ENCODE peak calls at places on chromosomes 5 and 9, in five cellular contexts. J is hepatocyte; T is stromal cell of bone marrow; F is activated naive CD4-positive, alpha-beta T cell treated with anti-CD3 and anti-CD28 coated beads, Interleukin-2, amount 50 U/mL, for 72 hours; B is EL. U is an unnamed sample.

GRCh38 chr9:135152608-135153337 is 65.3 kb downstream of the OLFM1 start:
- DNase-seq in J (peak), T (no peak), F (no peak), B (no peak), U (no peak)

GRCh38 chr5:172820046-172820767 is 13.8 kb upstream of the ERGIC1 start:
- DNase-seq in J (no peak), T (no peak), F (no peak), B (no peak), U (peak)

GRCh38 chr9:112446518-112446917 is 40.1 kb upstream of the KIAA1958 start:
- DNase-seq in J (no peak), T (no peak), F (no peak), B (no peak), U (no peak)

GRCh38 chr5:172541119-172541763 is 86.9 kb upstream of the SH3PXD2B start:
- DNase-seq in J (no peak), T (no peak), F (no peak), B (no peak), U (no peak)

GRCh38 chr9:89775641-89776040 is 170.8 kb downstream of the GADD45G start:
- DNase-seq in J (no peak), T (no peak), F (no peak), B (no peak), U (no peak)

GRCh38 chr9:1759009-1759408 is 256.1 kb upstream of the SMARCA2 start:
- DNase-seq in J (no peak), T (no peak), F (no peak), B (no peak), U (no peak)

GRCh38 chr9:33168941-33169544 is 1.9 kb upstream of the B4GALT1 start:
- DNase-seq in J (no peak), T (no peak), F (no peak), B (no peak), U (no peak)

GRCh38 chr9:75229605-75230332 is 141.5 kb downstream of the OSTF1 start:
- DNase-seq in J (peak), T (no peak), F (no peak), B (no peak), U (peak)

GRCh38 chr5:387491-388265 is 55.3 kb upstream of the EXOC3 start:
- DNase-seq in J (no peak), T (no peak), F (no peak), B (no peak), U (no peak)

GRCh38 chr9:133579231-133579560 is 30.0 kb downstream of the FAM163B start:
- DNase-seq in J (no peak), T (no peak), F (no peak), B (no peak), U (no peak)

GRCh38 chr5:133957591-133957990 is 10.8 kb downstream of the C5orf15 start:
- DNase-seq in J (no peak), T (no peak), F (no peak), B (no peak), U (no peak)

GRCh38 chr5:181168595-181169118 is 21.3 kb downstream of the OR2V2 start:
- DNase-seq in J (no peak), T (no peak), F (no peak), B (no peak), U (no peak)

GRCh38 chr9:109256381-109256780 is 64.5 kb downstream of the EPB41L4B start:
- DNase-seq in J (no peak), T (no peak), F (no peak), B (peak), U (no peak)

GRCh38 chr5:137004279-137004678 is 494.8 kb downstream of the SPOCK1 start:
- DNase-seq in J (no peak), T (no peak), F (no peak), B (no peak), U (no peak)

GRCh38 chr9:98099346-98099745 is 19.7 kb downstream of the TRIM14 start:
- DNase-seq in J (no peak), T (no peak), F (no peak), B (no peak), U (no peak)

GRCh38 chr5:179275381-179275878 is 69.8 kb downstream of the ADAMTS2 start:
- DNase-seq in J (no peak), T (no peak), F (no peak), B (no peak), U (no peak)

GRCh38 chr5:131622633-131623032 is 12.4 kb downstream of the RAPGEF6 start:
- DNase-seq in J (no peak), T (no peak), F (no peak), B (no peak), U (peak)

U was measured in fibroblast of the aortic adventitia.